ENCODE peak calls at places on chromosomes 5 and 9, in seven cellular contexts. One of them, this sample, is unnamed.

GRCh38 chr9:95666785-95667155 is 150.0 kb upstream of the PTCH1 start:
- DNase-seq in K562: no peak
- DNase-seq in stomach: no peak
- DNase-seq in HCT116: no peak
- DNase-seq in HepG2: no peak
- DNase-seq in transverse colon: no peak
- DNase-seq in prostate gland: no peak
- DNase-seq in this sample: no peak

GRCh38 chr9:12723409-12724028 is 30.3 kb downstream of the TYRP1 start:
- DNase-seq in stomach: no peak
- DNase-seq in K562: no peak
- DNase-seq in HCT116: peak
- DNase-seq in prostate gland: no peak
- DNase-seq in transverse colon: no peak
- DNase-seq in HepG2: peak
- DNase-seq in this sample: no peak

GRCh38 chr9:116395409-116396037 is 241.9 kb downstream of the PAPPA start:
- DNase-seq in stomach: no peak
- DNase-seq in HCT116: no peak
- DNase-seq in transverse colon: no peak
- DNase-seq in K562: peak
- DNase-seq in prostate gland: no peak
- DNase-seq in HepG2: no peak
- DNase-seq in this sample: no peak

GRCh38 chr5:125232779-125233230 is 486.4 kb upstream of the ZNF608 start:
- DNase-seq in K562: no peak
- DNase-seq in HCT116: no peak
- DNase-seq in prostate gland: no peak
- DNase-seq in HepG2: no peak
- DNase-seq in stomach: no peak
- DNase-seq in transverse colon: no peak
- DNase-seq in this sample: no peak

GRCh38 chr9:106752581-106752980 is 110.4 kb upstream of the ZNF462 start:
- DNase-seq in HepG2: no peak
- DNase-seq in stomach: no peak
- DNase-seq in prostate gland: no peak
- DNase-seq in transverse colon: no peak
- DNase-seq in K562: no peak
- DNase-seq in HCT116: no peak
- DNase-seq in this sample: no peak

GRCh38 chr5:13783731-13784130 is 160.8 kb downstream of the DNAH5 start:
- DNase-seq in transverse colon: no peak
- DNase-seq in prostate gland: no peak
- DNase-seq in K562: no peak
- DNase-seq in HCT116: no peak
- DNase-seq in HepG2: no peak
- DNase-seq in stomach: no peak
- DNase-seq in this sample: no peak

GRCh38 chr9:87160148-87161107 is 213.1 kb upstream of the GAS1 start:
- DNase-seq in HCT116: no peak
- DNase-seq in prostate gland: no peak
- DNase-seq in stomach: no peak
- DNase-seq in transverse colon: no peak
- DNase-seq in HepG2: no peak
- DNase-seq in K562: no peak
- DNase-seq in this sample: no peak

GRCh38 chr9:38232895-38233294 is 159.6 kb upstream of the ALDH1B1 start:
- DNase-seq in HepG2: no peak
- DNase-seq in HCT116: no peak
- DNase-seq in stomach: no peak
- DNase-seq in transverse colon: no peak
- DNase-seq in K562: no peak
- DNase-seq in prostate gland: no peak
- DNase-seq in this sample: no peak

GRCh38 chr5:175347027-175347426 is 97.0 kb downstream of the DRD1 start:
- DNase-seq in stomach: no peak
- DNase-seq in K562: no peak
- DNase-seq in transverse colon: no peak
- DNase-seq in HCT116: peak
- DNase-seq in HepG2: no peak
- DNase-seq in prostate gland: no peak
- DNase-seq in this sample: no peak

GRCh38 chr5:103243665-103244064 is 14.9 kb upstream of the MACIR start:
- DNase-seq in prostate gland: no peak
- DNase-seq in HCT116: no peak
- DNase-seq in stomach: no peak
- DNase-seq in HepG2: no peak
- DNase-seq in transverse colon: no peak
- DNase-seq in K562: no peak
- DNase-seq in this sample: no peak

GRCh38 chr9:128190013-128190412 is 1.4 kb downstream of the CIZ1 start:
- DNase-seq in HCT116: no peak
- DNase-seq in HepG2: no peak
- DNase-seq in K562: no peak
- DNase-seq in stomach: no peak
- DNase-seq in prostate gland: no peak
- DNase-seq in transverse colon: no peak
- DNase-seq in this sample: no peak

GRCh38 chr9:128191406-128192046 is at the start of gene CIZ1:
- DNase-seq in K562: peak
- DNase-seq in stomach: peak
- DNase-seq in HepG2: peak
- DNase-seq in prostate gland: peak
- DNase-seq in HCT116: peak
- DNase-seq in transverse colon: peak
- DNase-seq in this sample: peak

GRCh38 chr9:128193469-128194096 is 2.2 kb upstream of the CIZ1 start:
- DNase-seq in K562: no peak
- DNase-seq in stomach: no peak
- DNase-seq in HCT116: no peak
- DNase-seq in transverse colon: no peak
- DNase-seq in prostate gland: no peak
- DNase-seq in HepG2: no peak
- DNase-seq in this sample: no peak

GRCh38 chr9:128190516-128191405 is 611 bp downstream of the CIZ1 start:
- DNase-seq in stomach: no peak
- DNase-seq in HCT116: no peak
- DNase-seq in transverse colon: peak
- DNase-seq in HepG2: no peak
- DNase-seq in K562: no peak
- DNase-seq in prostate gland: no peak
- DNase-seq in this sample: no peak

DNA sequence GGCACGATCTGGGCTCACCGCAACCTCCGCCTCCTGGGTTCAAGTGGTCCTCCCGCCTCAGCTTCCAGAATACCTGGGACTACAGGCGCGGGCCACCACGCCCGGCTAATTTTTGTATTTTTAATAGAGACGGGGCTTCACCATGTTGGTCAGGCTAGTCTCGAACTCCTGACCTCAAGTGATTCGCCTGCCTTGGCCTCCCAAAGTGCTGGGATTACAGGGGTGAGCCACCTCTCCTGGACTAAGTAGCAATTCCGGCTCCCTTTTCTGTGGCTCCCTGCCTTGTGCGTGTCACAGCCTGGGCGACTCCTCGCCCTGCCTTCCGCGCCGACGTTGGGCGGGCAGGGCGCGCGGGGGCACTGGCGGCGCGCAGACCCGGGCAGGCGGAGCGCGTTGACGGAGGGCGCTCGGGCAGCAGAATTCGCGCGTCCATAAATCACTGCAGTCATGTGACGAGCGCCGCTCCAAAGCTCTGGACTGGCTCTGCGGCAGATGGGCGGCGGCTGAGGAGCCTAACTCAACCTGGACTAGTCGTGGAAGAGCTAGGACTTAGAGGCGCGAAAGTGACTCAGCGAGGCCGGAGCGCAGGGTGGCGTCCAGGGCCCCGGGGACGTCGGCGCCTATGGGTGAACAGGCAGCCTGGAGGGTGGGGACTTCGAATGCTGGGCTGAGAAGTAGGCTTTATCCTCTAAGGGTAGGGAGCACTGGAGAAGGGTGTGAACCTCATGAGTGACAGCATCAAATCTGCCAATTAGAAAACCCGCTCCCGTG is 1.4 kb upstream of the CIZ1 start:
- DNase-seq in HCT116: peak
- DNase-seq in transverse colon: peak
- DNase-seq in HepG2: no peak
- DNase-seq in prostate gland: peak
- DNase-seq in K562: peak
- DNase-seq in stomach: peak
- DNase-seq in this sample: peak
- TF ChIP-seq POLR2A in HCT116: no peak
- TF ChIP-seq POLR2A in transverse colon: peak
- TF ChIP-seq POLR2A in HepG2: no peak
- TF ChIP-seq POLR2A in prostate gland: peak
- TF ChIP-seq POLR2A in K562: no peak
- TF ChIP-seq POLR2A in stomach: no peak
- TF ChIP-seq POLR2A in this sample: peak

DNA sequence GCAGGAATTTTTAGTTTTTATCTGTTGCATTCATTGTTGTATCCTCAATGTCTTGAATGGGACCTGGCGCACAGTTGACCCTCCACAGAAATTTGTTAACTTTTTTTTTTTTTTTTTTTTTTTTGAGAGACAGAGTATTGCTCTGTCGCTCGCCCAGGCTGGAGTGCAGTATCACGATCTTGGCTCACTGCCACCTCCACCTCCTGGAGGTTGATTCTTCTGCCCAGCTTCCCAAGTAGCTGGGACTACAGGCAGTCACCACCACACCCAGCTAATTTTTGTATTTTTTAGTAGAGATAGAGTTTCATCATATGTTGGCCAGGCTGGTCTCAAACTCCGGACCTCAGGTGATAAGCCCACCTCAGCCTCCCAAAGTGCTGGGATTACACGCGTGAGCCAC is 205.9 kb downstream of the ROR2 start:
- DNase-seq in HepG2: no peak
- DNase-seq in HCT116: no peak
- DNase-seq in prostate gland: no peak
- DNase-seq in transverse colon: no peak
- DNase-seq in K562: no peak
- DNase-seq in stomach: no peak
- DNase-seq in this sample: no peak
- TF ChIP-seq POLR2AphosphoS5 in HepG2: no peak
- TF ChIP-seq POLR2AphosphoS5 in HCT116: no peak
- TF ChIP-seq POLR2AphosphoS5 in prostate gland: no peak
- TF ChIP-seq POLR2AphosphoS5 in transverse colon: no peak
- TF ChIP-seq POLR2AphosphoS5 in K562: no peak
- TF ChIP-seq POLR2AphosphoS5 in stomach: no peak
- TF ChIP-seq POLR2AphosphoS5 in this sample: no peak

GRCh38 chr9:15641301-15641700 is 88.5 kb downstream of the CCDC171 start:
- DNase-seq in stomach: no peak
- DNase-seq in HCT116: no peak
- DNase-seq in transverse colon: no peak
- DNase-seq in HepG2: no peak
- DNase-seq in prostate gland: no peak
- DNase-seq in K562: no peak
- DNase-seq in this sample: no peak

GRCh38 chr9:15642369-15642962 is 89.6 kb downstream of the CCDC171 start:
- DNase-seq in HepG2: peak
- DNase-seq in K562: peak
- DNase-seq in stomach: no peak
- DNase-seq in prostate gland: no peak
- DNase-seq in transverse colon: no peak
- DNase-seq in HCT116: peak
- DNase-seq in this sample: no peak
- TF ChIP-seq CTCF in HepG2: peak
- TF ChIP-seq CTCF in K562: peak
- TF ChIP-seq CTCF in stomach: peak
- TF ChIP-seq CTCF in prostate gland: peak
- TF ChIP-seq CTCF in transverse colon: peak
- TF ChIP-seq CTCF in HCT116: peak
- TF ChIP-seq CTCF in this sample: peak

DNA sequence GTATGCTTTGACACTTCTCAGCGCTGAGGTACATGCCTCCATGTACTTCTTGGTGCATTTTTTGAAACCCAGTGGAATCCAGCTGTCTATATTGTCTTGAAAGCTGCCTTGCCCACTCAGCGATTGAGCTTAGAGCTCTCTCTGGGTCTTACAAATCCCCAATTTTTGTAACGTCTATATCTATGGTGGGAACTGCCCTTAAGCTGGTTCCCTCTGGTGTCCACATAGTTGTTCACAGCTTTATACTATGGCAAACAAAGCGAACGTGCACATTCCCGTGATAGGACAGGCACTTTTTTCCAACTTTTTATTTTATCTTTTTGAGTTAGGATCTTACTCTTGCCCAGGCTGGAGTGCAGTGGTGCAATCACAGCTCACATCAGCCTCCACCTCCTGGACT is 20.9 kb downstream of the CDHR2 start:
- DNase-seq in prostate gland: no peak
- DNase-seq in stomach: no peak
- DNase-seq in K562: no peak
- DNase-seq in HCT116: no peak
- DNase-seq in transverse colon: no peak
- DNase-seq in HepG2: no peak
- DNase-seq in this sample: no peak
- TF ChIP-seq POLR2A in prostate gland: no peak
- TF ChIP-seq POLR2A in stomach: no peak
- TF ChIP-seq POLR2A in K562: no peak
- TF ChIP-seq POLR2A in HCT116: no peak
- TF ChIP-seq POLR2A in transverse colon: no peak
- TF ChIP-seq POLR2A in HepG2: no peak
- TF ChIP-seq POLR2A in this sample: no peak

DNA sequence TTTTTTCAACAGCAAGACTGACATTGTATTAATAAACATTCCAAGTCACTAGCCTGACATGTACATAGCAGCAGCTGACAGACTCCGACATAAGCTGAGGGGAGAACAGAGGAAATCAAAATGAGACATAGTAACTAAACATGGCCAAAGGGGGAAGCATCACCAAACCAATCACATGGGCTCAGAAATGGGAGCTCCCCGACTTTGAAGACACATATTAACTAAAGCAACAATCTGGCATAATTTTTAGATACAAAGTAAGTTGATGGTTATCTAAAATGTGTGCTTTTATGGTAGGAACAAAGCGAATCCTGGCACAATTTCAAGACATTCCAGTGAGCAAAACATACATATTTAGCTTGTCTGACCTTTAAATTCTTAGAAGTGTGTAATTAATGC is 156.8 kb downstream of the MAPKAP1 start:
- DNase-seq in HepG2: peak
- DNase-seq in prostate gland: no peak
- DNase-seq in K562: no peak
- DNase-seq in stomach: no peak
- DNase-seq in transverse colon: no peak
- DNase-seq in HCT116: no peak
- DNase-seq in this sample: no peak
- TF ChIP-seq POLR2AphosphoS5 in HepG2: no peak
- TF ChIP-seq POLR2AphosphoS5 in prostate gland: no peak
- TF ChIP-seq POLR2AphosphoS5 in K562: no peak
- TF ChIP-seq POLR2AphosphoS5 in stomach: no peak
- TF ChIP-seq POLR2AphosphoS5 in transverse colon: no peak
- TF ChIP-seq POLR2AphosphoS5 in HCT116: no peak
- TF ChIP-seq POLR2AphosphoS5 in this sample: no peak

DNA sequence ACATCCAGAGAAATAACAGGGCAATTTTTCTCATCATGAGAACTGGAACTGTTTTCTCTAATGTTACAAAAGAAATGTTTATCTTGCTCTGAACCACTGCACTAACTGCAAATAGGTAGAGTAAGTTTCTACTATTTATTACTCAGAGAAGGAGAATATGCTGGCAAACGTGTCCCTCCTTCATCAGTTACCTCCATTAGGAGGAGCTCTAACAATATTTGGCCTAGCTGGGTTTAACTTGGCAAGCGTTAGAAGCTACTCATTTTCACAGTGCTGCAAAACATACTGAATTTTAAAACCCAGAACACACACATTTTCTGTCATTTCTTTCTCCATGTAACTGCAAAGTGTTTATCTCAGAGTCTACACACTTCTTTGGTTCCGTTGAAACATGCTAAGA is 101.0 kb upstream of the GABRG2 start:
- DNase-seq in prostate gland: no peak
- DNase-seq in HepG2: peak
- DNase-seq in transverse colon: no peak
- DNase-seq in HCT116: no peak
- DNase-seq in K562: no peak
- DNase-seq in stomach: no peak
- DNase-seq in this sample: no peak
- TF ChIP-seq CTCF in prostate gland: peak
- TF ChIP-seq CTCF in HepG2: peak
- TF ChIP-seq CTCF in transverse colon: no peak
- TF ChIP-seq CTCF in HCT116: peak
- TF ChIP-seq CTCF in K562: no peak
- TF ChIP-seq CTCF in stomach: no peak
- TF ChIP-seq CTCF in this sample: peak